ENCODE peak calls at places on chromosome 17, in five cellular contexts. One of them, this sample, is unnamed.

GRCh38 chr17:13384626-13385025 is 217.1 kb downstream of the HS3ST3A1 start:
- DNase-seq in hepatic stellate cell: no peak
- DNase-seq in esophagus squamous epithelium: no peak
- DNase-seq in HEK293T: no peak
- DNase-seq in DND-41: no peak
- DNase-seq in this sample: no peak

GRCh38 chr17:50521517-50521916 is 11.0 kb upstream of the EPN3 start:
- DNase-seq in hepatic stellate cell: no peak
- DNase-seq in esophagus squamous epithelium: no peak
- DNase-seq in HEK293T: no peak
- DNase-seq in DND-41: no peak
- DNase-seq in this sample: no peak

GRCh38 chr17:10171057-10171456 is 27.3 kb downstream of the GAS7 start:
- DNase-seq in hepatic stellate cell: no peak
- DNase-seq in esophagus squamous epithelium: no peak
- DNase-seq in HEK293T: no peak
- DNase-seq in DND-41: no peak
- DNase-seq in this sample: no peak

GRCh38 chr17:66702106-66702936 is 132.6 kb upstream of the CACNG5 start:
- DNase-seq in hepatic stellate cell: no peak
- DNase-seq in esophagus squamous epithelium: no peak
- DNase-seq in HEK293T: no peak
- DNase-seq in DND-41: no peak
- DNase-seq in this sample: no peak

GRCh38 chr17:8887834-8888703 is 20.6 kb upstream of the PIK3R6 start:
- DNase-seq in hepatic stellate cell: peak; percentile 32
- DNase-seq in esophagus squamous epithelium: no peak
- DNase-seq in HEK293T: peak; percentile 39
- DNase-seq in DND-41: no peak
- DNase-seq in this sample: no peak

GRCh38 chr17:47884905-47885735 is 10.9 kb upstream of the SP2 start:
- DNase-seq in hepatic stellate cell: no peak
- DNase-seq in esophagus squamous epithelium: no peak
- DNase-seq in HEK293T: no peak
- DNase-seq in DND-41: no peak
- DNase-seq in this sample: no peak

GRCh38 chr17:12024332-12024731 is 3.7 kb downstream of the MAP2K4 start:
- DNase-seq in hepatic stellate cell: peak; percentile 10
- DNase-seq in esophagus squamous epithelium: no peak
- DNase-seq in HEK293T: no peak
- DNase-seq in DND-41: no peak
- DNase-seq in this sample: no peak

GRCh38 chr17:78890111-78890897 is 12.7 kb downstream of the CEP295NL start:
- DNase-seq in hepatic stellate cell: no peak
- DNase-seq in esophagus squamous epithelium: peak; percentile 41
- DNase-seq in HEK293T: no peak
- DNase-seq in DND-41: no peak
- DNase-seq in this sample: no peak

GRCh38 chr17:78120971-78121800 is 7.4 kb downstream of the TMC6 start:
- DNase-seq in hepatic stellate cell: no peak
- DNase-seq in esophagus squamous epithelium: no peak
- DNase-seq in HEK293T: no peak
- DNase-seq in DND-41: peak; percentile 77
- DNase-seq in this sample: no peak

GRCh38 chr17:80082403-80083135 is 18.8 kb upstream of the GAA start:
- DNase-seq in hepatic stellate cell: peak; percentile 77
- DNase-seq in esophagus squamous epithelium: no peak
- DNase-seq in HEK293T: peak; percentile 87
- DNase-seq in DND-41: peak; percentile 76
- DNase-seq in this sample: no peak

GRCh38 chr17:18977021-18977420 is 25.1 kb downstream of the SLC5A10 start:
- DNase-seq in hepatic stellate cell: no peak
- DNase-seq in esophagus squamous epithelium: no peak
- DNase-seq in HEK293T: no peak
- DNase-seq in DND-41: no peak
- DNase-seq in this sample: no peak

GRCh38 chr17:37138726-37139125 is 190.0 kb downstream of the AATF start:
- DNase-seq in hepatic stellate cell: no peak
- DNase-seq in esophagus squamous epithelium: no peak
- DNase-seq in HEK293T: no peak
- DNase-seq in DND-41: no peak
- DNase-seq in this sample: no peak

GRCh38 chr17:29214215-29215146 is 32.2 kb upstream of the CRYBA1 start:
- DNase-seq in hepatic stellate cell: no peak
- DNase-seq in esophagus squamous epithelium: no peak
- DNase-seq in HEK293T: no peak
- DNase-seq in DND-41: no peak
- DNase-seq in this sample: no peak

GRCh38 chr17:58764373-58764772 is 8.7 kb downstream of the PPM1E start:
- DNase-seq in hepatic stellate cell: no peak
- DNase-seq in esophagus squamous epithelium: no peak
- DNase-seq in HEK293T: no peak
- DNase-seq in DND-41: no peak
- DNase-seq in this sample: no peak

GRCh38 chr17:46730026-46730425 is 88.5 kb downstream of the WNT3 start:
- DNase-seq in hepatic stellate cell: no peak
- DNase-seq in esophagus squamous epithelium: no peak
- DNase-seq in HEK293T: no peak
- DNase-seq in DND-41: no peak
- DNase-seq in this sample: no peak

GRCh38 chr17:70107441-70107840 is 32.4 kb downstream of the KCNJ16 start:
- DNase-seq in hepatic stellate cell: no peak
- DNase-seq in esophagus squamous epithelium: no peak
- DNase-seq in HEK293T: no peak
- DNase-seq in DND-41: no peak
- DNase-seq in this sample: no peak

GRCh38 chr17:30483159-30483558 is 6.0 kb downstream of the GOSR1 start:
- DNase-seq in hepatic stellate cell: no peak
- DNase-seq in esophagus squamous epithelium: no peak
- DNase-seq in HEK293T: no peak
- DNase-seq in DND-41: no peak
- DNase-seq in this sample: no peak

GRCh38 chr17:62627904-62628603 is 584 bp downstream of the MRC2 start:
- DNase-seq in hepatic stellate cell: peak; percentile 81
- DNase-seq in esophagus squamous epithelium: no peak
- DNase-seq in HEK293T: peak; percentile 34
- DNase-seq in DND-41: peak; percentile 73
- DNase-seq in this sample: no peak

GRCh38 chr17:58279736-58280479 is 827 bp downstream of the MPO start:
- DNase-seq in hepatic stellate cell: no peak
- DNase-seq in esophagus squamous epithelium: no peak
- DNase-seq in HEK293T: peak; percentile 6
- DNase-seq in DND-41: no peak
- DNase-seq in this sample: no peak

GRCh38 chr17:8696951-8697745 is 47.5 kb downstream of the CCDC42 start:
- DNase-seq in hepatic stellate cell: no peak
- DNase-seq in esophagus squamous epithelium: no peak
- DNase-seq in HEK293T: no peak
- DNase-seq in DND-41: no peak
- DNase-seq in this sample: no peak

GRCh38 chr17:28327709-28328108 is 7.6 kb downstream of the IFT20 start:
- DNase-seq in hepatic stellate cell: no peak
- DNase-seq in esophagus squamous epithelium: no peak
- DNase-seq in HEK293T: no peak
- DNase-seq in DND-41: no peak
- DNase-seq in this sample: no peak

GRCh38 chr17:49180303-49180702 is 30.1 kb downstream of the GNGT2 start:
- DNase-seq in hepatic stellate cell: peak; percentile 78
- DNase-seq in esophagus squamous epithelium: no peak
- DNase-seq in HEK293T: peak; percentile 79
- DNase-seq in DND-41: peak; percentile 58
- DNase-seq in this sample: no peak

GRCh38 chr17:48542114-48542955 is 2.6 kb downstream of the HOXB2 start:
- DNase-seq in hepatic stellate cell: no peak
- DNase-seq in esophagus squamous epithelium: no peak
- DNase-seq in HEK293T: no peak
- DNase-seq in DND-41: no peak
- DNase-seq in this sample: no peak

GRCh38 chr17:64262125-64262421 is 987 bp downstream of the TEX2 start:
- DNase-seq in hepatic stellate cell: no peak
- DNase-seq in esophagus squamous epithelium: no peak
- DNase-seq in HEK293T: no peak
- DNase-seq in DND-41: no peak
- DNase-seq in this sample: no peak

GRCh38 chr17:31596382-31597323 is 205.2 kb downstream of the RAB11FIP4 start:
- DNase-seq in hepatic stellate cell: peak; percentile 99
- DNase-seq in esophagus squamous epithelium: no peak
- DNase-seq in HEK293T: no peak
- DNase-seq in DND-41: peak; percentile 8
- DNase-seq in this sample: peak; percentile 16

GRCh38 chr17:17235212-17236174 is 1.5 kb downstream of the FLCN start:
- DNase-seq in hepatic stellate cell: no peak
- DNase-seq in esophagus squamous epithelium: no peak
- DNase-seq in HEK293T: peak; percentile 23
- DNase-seq in DND-41: no peak
- DNase-seq in this sample: no peak

GRCh38 chr17:74267579-74267978 is 6.5 kb upstream of the DNAI2 start:
- DNase-seq in hepatic stellate cell: no peak
- DNase-seq in esophagus squamous epithelium: no peak
- DNase-seq in HEK293T: no peak
- DNase-seq in DND-41: no peak
- DNase-seq in this sample: no peak

GRCh38 chr17:81491193-81491592 is 21.4 kb downstream of the ACTG1 start:
- DNase-seq in hepatic stellate cell: no peak
- DNase-seq in esophagus squamous epithelium: no peak
- DNase-seq in HEK293T: no peak
- DNase-seq in DND-41: no peak
- DNase-seq in this sample: no peak

GRCh38 chr17:73308017-73308823 is 3.6 kb downstream of the CDC42EP4 start:
- DNase-seq in hepatic stellate cell: peak; percentile 90
- DNase-seq in esophagus squamous epithelium: no peak
- DNase-seq in HEK293T: no peak
- DNase-seq in DND-41: no peak
- DNase-seq in this sample: no peak

GRCh38 chr17:51995797-51996403 is 162.6 kb downstream of the CA10 start:
- DNase-seq in hepatic stellate cell: no peak
- DNase-seq in esophagus squamous epithelium: no peak
- DNase-seq in HEK293T: no peak
- DNase-seq in DND-41: no peak
- DNase-seq in this sample: no peak

GRCh38 chr17:31561469-31562412 is 170.3 kb downstream of the RAB11FIP4 start:
- DNase-seq in hepatic stellate cell: no peak
- DNase-seq in esophagus squamous epithelium: no peak
- DNase-seq in HEK293T: no peak
- DNase-seq in DND-41: no peak
- DNase-seq in this sample: no peak